ENCODE peak calls at places on chromosomes 16 and 17, in seven cellular contexts. W is NCI-H2081, D is RPMI7951, G is NCI-H345, H is HEK293T, T is AG04450, B is NCI-H748 treated with DMSO at 0.1 percent for 48 hours. M is an unnamed sample.

GRCh38 chr17:68061512-68062313 is 26.2 kb downstream of the KPNA2 start:
- DNase-seq in W (no peak), D (peak; percentile 79), G (no peak), H (no peak), T (no peak), B (no peak), M (no peak)

GRCh38 chr16:26795184-26795583 is 271.5 kb upstream of the C16orf82 start:
- DNase-seq in W (no peak), D (no peak), G (no peak), H (no peak), T (no peak), B (peak; percentile 3), M (no peak)

GRCh38 chr16:4850211-4850610 is 2.9 kb downstream of the UBN1 start:
- DNase-seq in W (no peak), D (peak; percentile 11), G (no peak), H (no peak), T (no peak), B (no peak), M (no peak)

GRCh38 chr16:11470676-11471415 is 115.9 kb downstream of the LITAF start:
- DNase-seq in W (no peak), D (peak; percentile 18), G (no peak), H (no peak), T (no peak), B (no peak), M (no peak)

GRCh38 chr17:8175795-8176196 is 384 bp downstream of the TMEM107 start:
- DNase-seq in W (no peak), D (no peak), G (no peak), H (no peak), T (no peak), B (no peak), M (no peak)

GRCh38 chr17:72530409-72530808 is 409.6 kb downstream of the SOX9 start:
- DNase-seq in W (no peak), D (no peak), G (no peak), H (no peak), T (no peak), B (no peak), M (no peak)

GRCh38 chr16:16143038-16143763 is 80.1 kb downstream of the ABCC6 start:
- DNase-seq in W (no peak), D (no peak), G (no peak), H (peak; percentile 63), T (no peak), B (no peak), M (no peak)

GRCh38 chr16:2486645-2487516 is 12.0 kb downstream of the TBC1D24 start:
- DNase-seq in W (no peak), D (peak; percentile 34), G (peak; percentile 14), H (no peak), T (no peak), B (no peak), M (no peak)

GRCh38 chr17:15490634-15491261 is 23.3 kb upstream of the CDRT4 start:
- DNase-seq in W (no peak), D (peak; percentile 95), G (no peak), H (no peak), T (no peak), B (no peak), M (no peak)

GRCh38 chr17:34254651-34255380 is at the start of gene CCL2:
- DNase-seq in W (no peak), D (peak; percentile 95), G (peak; percentile 17), H (peak; percentile 9), T (peak; percentile 65), B (no peak), M (peak; percentile 34)

GRCh38 chr17:7220593-7221280 is 999 bp downstream of the ACADVL start:
- DNase-seq in W (peak; percentile 46), D (peak; percentile 47), G (peak; percentile 19), H (peak; percentile 48), T (no peak), B (peak; percentile 36), M (peak; percentile 75)

GRCh38 chr17:17387461-17388362 is 84.5 kb downstream of the NT5M start:
- DNase-seq in W (no peak), D (no peak), G (peak; percentile 69), H (peak; percentile 54), T (no peak), B (no peak), M (peak; percentile 66)

GRCh38 chr17:17672453-17673368 is 8.5 kb upstream of the RAI1 start:
- DNase-seq in W (no peak), D (peak; percentile 79), G (no peak), H (no peak), T (no peak), B (no peak), M (no peak)

GRCh38 chr16:53103811-53104210 is 49.0 kb downstream of the CHD9 start:
- DNase-seq in W (no peak), D (no peak), G (no peak), H (no peak), T (no peak), B (no peak), M (no peak)

GRCh38 chr16:4944333-4945281 is 7.7 kb upstream of the PPL start:
- DNase-seq in W (peak; percentile 93), D (peak; percentile 98), G (peak; percentile 96), H (peak; percentile 54), T (peak; percentile 95), B (peak; percentile 44), M (peak; percentile 96)

GRCh38 chr17:43316522-43317142 is 82.2 kb upstream of the ARL4D start:
- DNase-seq in W (no peak), D (no peak), G (no peak), H (no peak), T (no peak), B (no peak), M (no peak)

GRCh38 chr17:15185625-15185991 is 79.5 kb downstream of the PMP22 start:
- DNase-seq in W (no peak), D (peak; percentile 56), G (no peak), H (no peak), T (no peak), B (no peak), M (no peak)

GRCh38 chr17:7383742-7384488 is 3.0 kb downstream of the TNK1 start:
- DNase-seq in W (no peak), D (no peak), G (peak; percentile 78), H (no peak), T (no peak), B (peak; percentile 85), M (no peak)